ENCODE peak calls at places on chromosomes 4 and X, in six cellular contexts. I, X, L, G, V and Z are unnamed samples.

GRCh38 chr4:139508581-139509237 is 47.3 kb downstream of the SETD7 start:
- DNase-seq in I (no peak), X (no peak), L (no peak), G (no peak), V (no peak), Z (no peak)

GRCh38 chr4:26173619-26174018 is 147.2 kb upstream of the RBPJ start:
- DNase-seq in I (no peak), X (no peak), L (no peak), G (no peak), V (no peak), Z (no peak)

GRCh38 chrX:54116391-54116790 is 66.7 kb downstream of the FAM120C start:
- DNase-seq in I (no peak), X (no peak), L (no peak), G (no peak), V (no peak), Z (no peak)

GRCh38 chr4:74096265-74096980 is 2.6 kb downstream of the CXCL2 start:
- DNase-seq in I (no peak), X (no peak), L (peak; percentile 71), G (no peak), V (no peak), Z (no peak)

GRCh38 chr4:6622744-6623143 is 17.7 kb upstream of the MRFAP1 start:
- DNase-seq in I (no peak), X (no peak), L (no peak), G (no peak), V (no peak), Z (no peak)

GRCh38 chr4:165874072-165874798 is 1.2 kb downstream of the TLL1 start:
- DNase-seq in I (no peak), X (peak; percentile 37), L (peak; percentile 50), G (no peak), V (no peak), Z (no peak)

GRCh38 chrX:24391843-24392242 is 31.4 kb downstream of the SUPT20HL1 start:
- DNase-seq in I (no peak), X (no peak), L (no peak), G (no peak), V (no peak), Z (no peak)

GRCh38 chr4:176409627-176410026 is 89.9 kb downstream of the SPCS3 start:
- DNase-seq in I (no peak), X (no peak), L (no peak), G (no peak), V (no peak), Z (no peak)

GRCh38 chr4:142563682-142564291 is 282.3 kb downstream of the INPP4B start:
- DNase-seq in I (no peak), X (no peak), L (peak; percentile 55), G (no peak), V (no peak), Z (peak; percentile 42)

GRCh38 chr4:156290811-156291210 is 337.1 kb upstream of the CTSO start:
- DNase-seq in I (no peak), X (no peak), L (no peak), G (no peak), V (no peak), Z (no peak)

GRCh38 chrX:10759400-10759799 is 139.0 kb upstream of the MID1 start:
- DNase-seq in I (no peak), X (no peak), L (no peak), G (no peak), V (no peak), Z (no peak)

GRCh38 chr4:70277121-70277520 is 34.7 kb downstream of the CSN3 start:
- DNase-seq in I (no peak), X (no peak), L (no peak), G (no peak), V (no peak), Z (no peak)

GRCh38 chr4:70280567-70280966 is 38.2 kb downstream of the CSN3 start:
- DNase-seq in I (no peak), X (no peak), L (no peak), G (no peak), V (peak; percentile 53), Z (no peak)
- H3K36me3 ChIP-seq in I (no peaks in the 10 kb centered on the region), X (no peaks in the 10 kb centered on the region), L (no peaks in the 10 kb centered on the region), G (no peaks in the 10 kb centered on the region), V (no peaks in the 10 kb centered on the region), Z (no peaks in the 10 kb centered on the region)

GRCh38 chr4:56305390-56305789 is 81.9 kb downstream of the AASDH start:
- DNase-seq in I (no peak), X (no peak), L (no peak), G (no peak), V (no peak), Z (no peak)

GRCh38 chr4:56301181-56302076 is 85.9 kb downstream of the AASDH start:
- DNase-seq in I (peak; percentile 63), X (peak; percentile 92), L (peak; percentile 65), G (peak; percentile 87), V (peak; percentile 73), Z (no peak)

GRCh38 chr4:56298210-56298609 is 89.1 kb downstream of the AASDH start:
- DNase-seq in I (no peak), X (no peak), L (no peak), G (no peak), V (no peak), Z (no peak)

GRCh38 chr4:56302775-56303174 is 84.5 kb downstream of the AASDH start:
- DNase-seq in I (no peak), X (no peak), L (no peak), G (no peak), V (no peak), Z (no peak)

GRCh38 chr4:56302102-56302501 is 85.2 kb downstream of the AASDH start:
- DNase-seq in I (no peak), X (no peak), L (no peak), G (peak; percentile 80), V (no peak), Z (no peak)
- H3K4me3 ChIP-seq in I (no peak overlapping the region), X (no peak overlapping the region), L (no peak overlapping the region), G (no peak overlapping the region), V (no peak overlapping the region), Z (no peak overlapping the region)

DNA sequence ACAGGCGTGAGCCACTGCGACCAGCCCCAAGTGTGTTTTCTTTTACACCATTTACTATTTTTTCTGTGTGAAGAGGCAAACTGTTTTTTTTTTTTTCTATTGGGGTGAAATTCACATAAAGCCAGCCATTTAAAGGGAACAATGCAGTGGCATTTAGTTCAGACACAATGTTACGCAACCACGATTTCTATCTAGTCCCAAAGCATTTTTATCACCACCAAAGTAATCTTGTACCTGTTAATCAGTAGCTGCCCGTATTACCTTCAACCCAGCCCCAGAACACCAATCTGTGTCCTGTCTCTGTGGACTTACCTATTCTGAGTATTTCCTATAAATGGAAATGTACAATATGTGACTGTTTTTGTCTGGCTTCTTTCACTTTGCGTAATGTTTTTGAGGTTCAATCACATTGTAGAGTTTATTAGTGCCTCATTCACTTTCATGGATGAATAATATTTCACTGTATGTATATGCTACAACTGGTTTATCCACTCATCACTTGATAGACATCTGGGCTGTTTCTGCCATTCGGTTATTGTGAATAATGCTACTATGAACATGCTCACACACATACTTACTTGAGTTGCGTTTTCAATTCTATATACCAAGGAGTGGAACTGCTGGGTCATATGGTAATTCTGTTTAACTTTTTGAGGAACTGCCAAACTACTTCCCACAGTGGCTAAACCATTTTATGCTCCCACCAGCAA is 116.2 kb downstream of the CDS1 start:
- DNase-seq in I (no peak), X (peak; percentile 25), L (no peak), G (no peak), V (no peak), Z (no peak)
- H3K36me3 ChIP-seq in I (no peaks in the 10 kb centered on the region), X (peaks cover 4% of the 10 kb centered on the region), L (peaks cover 11% of the 10 kb centered on the region), G (no peaks in the 10 kb centered on the region), V (peaks cover 90% of the 10 kb centered on the region), Z (peaks cover 78% of the 10 kb centered on the region)

GRCh38 chrX:2824886-2825285 is 3.8 kb upstream of the GYG2 start:
- DNase-seq in I (no peak), X (no peak), L (no peak), G (no peak), V (no peak), Z (no peak)

GRCh38 chrX:2829066-2829430 is 318 bp downstream of the GYG2 start:
- DNase-seq in I (no peak), X (no peak), L (no peak), G (no peak), V (no peak), Z (no peak)

GRCh38 chrX:2831471-2832228 is 2.9 kb downstream of the GYG2 start:
- DNase-seq in I (no peak), X (no peak), L (no peak), G (no peak), V (no peak), Z (no peak)

GRCh38 chrX:2828404-2829065 is at the start of gene GYG2:
- DNase-seq in I (no peak), X (no peak), L (no peak), G (no peak), V (no peak), Z (no peak)

GRCh38 chrX:2829469-2830246 is 928 bp downstream of the GYG2 start:
- DNase-seq in I (no peak), X (no peak), L (no peak), G (no peak), V (no peak), Z (no peak)
- H3K4me3 ChIP-seq in I (peak overlapping the region; percentile 16), X (no peak overlapping the region), L (no peak overlapping the region), G (peak overlapping the region; percentile 52), V (no peak overlapping the region), Z (no peak overlapping the region)

GRCh38 chr4:1328267-1329155 is 18.5 kb upstream of the UVSSA start:
- DNase-seq in I (no peak), X (no peak), L (no peak), G (no peak), V (no peak), Z (no peak)

GRCh38 chr4:1327526-1328266 is 19.3 kb upstream of the UVSSA start:
- DNase-seq in I (no peak), X (no peak), L (no peak), G (no peak), V (no peak), Z (no peak)

GRCh38 chr4:1331591-1332353 is 15.2 kb upstream of the UVSSA start:
- DNase-seq in I (no peak), X (no peak), L (no peak), G (no peak), V (no peak), Z (no peak)

GRCh38 chr4:1330761-1331590 is 16.0 kb upstream of the UVSSA start:
- DNase-seq in I (no peak), X (no peak), L (no peak), G (no peak), V (no peak), Z (no peak)

GRCh38 chr4:1329408-1330371 is 17.3 kb upstream of the UVSSA start:
- DNase-seq in I (no peak), X (no peak), L (peak; percentile 94), G (no peak), V (no peak), Z (peak; percentile 89)
- H3K36me3 ChIP-seq in I (no peaks in the 10 kb centered on the region), X (peaks cover 13% of the 10 kb centered on the region), L (peaks cover 16% of the 10 kb centered on the region), G (no peaks in the 10 kb centered on the region), V (peaks cover 92% of the 10 kb centered on the region), Z (peaks cover 63% of the 10 kb centered on the region)